ENCODE peak calls at places on chromosomes 13 and 19, in four cellular contexts. U is AG10803, Y is fibroblast of pulmonary artery, P is mammary epithelial cell. M is an unnamed sample.

GRCh38 chr13:83666126-83666525 is 216.1 kb downstream of the SLITRK1 start:
- DNase-seq in U (peak; percentile 37), Y (no peak), P (no peak), M (peak; percentile 43)

GRCh38 chr13:44648392-44649117 is 72.4 kb upstream of the TSC22D1 start:
- DNase-seq in U (peak; percentile 29), Y (peak; percentile 31), P (peak; percentile 37), M (no peak)

GRCh38 chr19:1264801-1265610 is 4.1 kb upstream of the CIRBP start:
- DNase-seq in U (peak; percentile 90), Y (peak; percentile 85), P (peak; percentile 84), M (peak; percentile 84)

GRCh38 chr19:13289295-13289694 is 139.1 kb downstream of the IER2 start:
- DNase-seq in U (no peak), Y (no peak), P (no peak), M (no peak)

GRCh38 chr13:112648966-112649690 is 40.7 kb upstream of the ATP11A start:
- DNase-seq in U (no peak), Y (no peak), P (no peak), M (no peak)

GRCh38 chr13:64850017-64850416 is 2380.1 kb downstream of the PCDH9 start:
- DNase-seq in U (no peak), Y (no peak), P (no peak), M (no peak)

GRCh38 chr19:3516675-3517207 is 10.6 kb downstream of the FZR1 start:
- DNase-seq in U (no peak), Y (no peak), P (no peak), M (no peak)

GRCh38 chr13:74575729-74576125 is 441.5 kb upstream of the KLF12 start:
- DNase-seq in U (peak; percentile 46), Y (peak; percentile 60), P (peak; percentile 5), M (peak; percentile 70)

GRCh38 chr19:6828698-6829633 is 56.5 kb downstream of the VAV1 start:
- DNase-seq in U (no peak), Y (no peak), P (no peak), M (no peak)

GRCh38 chr19:35704218-35704617 is at the start of gene ZBTB32:
- DNase-seq in U (peak; percentile 51), Y (peak; percentile 71), P (peak; percentile 40), M (peak; percentile 52)

GRCh38 chr13:24984134-24984533 is 111.8 kb upstream of the PABPC3 start:
- DNase-seq in U (no peak), Y (no peak), P (no peak), M (no peak)

GRCh38 chr19:31491246-31491645 is 142.0 kb upstream of the TSHZ3 start:
- DNase-seq in U (no peak), Y (no peak), P (no peak), M (no peak)

GRCh38 chr19:49331616-49332055 is 3.6 kb upstream of the CD37 start:
- DNase-seq in U (peak; percentile 37), Y (peak; percentile 60), P (peak; percentile 51), M (peak; percentile 42)

GRCh38 chr19:2047449-2048103 is 3.5 kb downstream of the MKNK2 start:
- DNase-seq in U (peak; percentile 56), Y (no peak), P (no peak), M (no peak)

GRCh38 chr13:77353980-77354379 is 27.1 kb upstream of the MYCBP2 start:
- DNase-seq in U (no peak), Y (no peak), P (no peak), M (no peak)

GRCh38 chr19:54523403-54523802 is 20.8 kb downstream of the LAIR2 start:
- DNase-seq in U (peak; percentile 4), Y (peak; percentile 11), P (peak; percentile 44), M (no peak)

GRCh38 chr13:76903544-76904162 is 17.4 kb upstream of the KCTD12 start:
- DNase-seq in U (peak; percentile 69), Y (peak; percentile 91), P (peak; percentile 64), M (peak; percentile 77)

GRCh38 chr13:99905224-99905623 is 66.3 kb downstream of the ZIC5 start:
- DNase-seq in U (no peak), Y (no peak), P (no peak), M (no peak)

GRCh38 chr13:31913459-31913858 is 118.1 kb upstream of the FRY start:
- DNase-seq in U (peak; percentile 76), Y (no peak), P (no peak), M (peak; percentile 0)

GRCh38 chr19:33403221-33403972 is 29.9 kb downstream of the CEBPG start:
- DNase-seq in U (no peak), Y (no peak), P (no peak), M (no peak)

GRCh38 chr19:17490411-17490810 is 20.1 kb downstream of the SLC27A1 start:
- DNase-seq in U (no peak), Y (no peak), P (no peak), M (no peak)

GRCh38 chr13:114339779-114340534 is 25.7 kb downstream of the CHAMP1 start:
- DNase-seq in U (peak; percentile 66), Y (peak; percentile 54), P (peak; percentile 33), M (peak; percentile 22)

GRCh38 chr19:17977073-17977472 is 10.2 kb downstream of the KCNN1 start:
- DNase-seq in U (no peak), Y (no peak), P (no peak), M (no peak)

GRCh38 chr19:56080669-56081401 is 40.3 kb downstream of the ZNF787 start:
- DNase-seq in U (peak; percentile 82), Y (peak; percentile 87), P (peak; percentile 57), M (peak; percentile 70)
- TF ChIP-seq CTCF in U (peak; percentile 65), Y (peak; percentile 58), P (peak; percentile 65), M (peak; percentile 65)

DNA sequence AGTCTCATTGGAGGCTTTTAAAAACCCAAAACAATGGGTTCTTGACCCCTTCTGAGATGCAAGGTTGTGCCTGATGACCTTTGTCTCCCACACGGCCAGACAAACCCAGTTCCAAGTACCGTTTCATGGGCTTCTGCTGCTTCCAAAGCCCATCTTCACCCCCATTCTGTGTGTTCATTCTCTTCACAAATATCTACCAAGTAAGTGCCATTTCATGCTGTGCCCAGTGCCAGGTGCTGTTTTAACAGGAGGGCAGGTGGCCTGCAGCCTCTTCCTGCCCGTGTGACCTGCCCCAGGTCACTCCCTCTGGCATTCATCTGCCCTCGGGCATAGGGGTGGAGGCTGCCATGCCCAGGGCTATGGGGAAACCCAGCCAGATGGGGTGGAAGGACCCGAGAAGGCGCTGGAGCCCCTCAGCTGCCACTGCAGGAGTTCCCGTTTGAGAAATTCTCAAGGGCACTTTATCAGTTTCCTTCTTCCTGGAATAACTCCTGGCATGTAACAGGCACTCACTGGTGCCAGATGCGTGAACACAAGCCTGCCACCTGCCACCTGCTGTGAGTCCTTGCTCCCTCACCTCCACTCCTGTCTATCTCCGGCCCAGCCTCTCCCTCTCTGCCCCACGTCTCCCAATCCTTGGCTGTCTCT is 12.5 kb downstream of the CAPN12 start:
- DNase-seq in U (no peak), Y (no peak), P (no peak), M (no peak)
- H3K4me3 ChIP-seq in U (no peak overlapping the region), Y (no peak overlapping the region), P (no peak overlapping the region), M (no peak overlapping the region)

GRCh38 chr19:10828981-10829821 is 6.8 kb downstream of the TMED1 start:
- DNase-seq in U (no peak), Y (no peak), P (no peak), M (no peak)
- TF ChIP-seq CTCF in U (no peak), Y (peak; percentile 7), P (no peak), M (peak; percentile 12)

GRCh38 chr19:14979136-14979497 is 547 bp downstream of the SLC1A6 start:
- DNase-seq in U (no peak), Y (no peak), P (no peak), M (no peak)
- H3K4me3 ChIP-seq in U (no peak overlapping the region), Y (no peak overlapping the region), P (peak overlapping the region; percentile 48), M (no peak overlapping the region)

DNA sequence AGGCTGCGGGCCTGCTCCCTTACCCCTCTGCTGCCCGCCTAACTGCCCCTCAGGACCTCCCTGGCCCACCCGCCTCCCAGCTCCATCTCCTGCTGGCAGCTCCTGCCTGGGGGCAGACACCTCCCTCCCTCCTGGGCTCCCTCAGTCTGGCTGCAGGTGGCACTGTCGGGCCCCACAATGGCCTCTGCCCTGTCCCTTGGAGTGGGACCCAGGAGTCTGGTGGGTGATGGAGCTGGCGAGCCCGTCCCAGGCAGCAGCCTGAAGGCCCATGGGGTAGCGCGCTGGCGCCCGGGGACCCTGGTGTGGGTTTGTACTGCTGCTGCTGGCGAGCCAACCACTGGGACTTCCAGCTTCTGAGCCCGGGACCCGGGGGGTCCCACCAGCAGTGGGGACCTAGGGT is 83.6 kb downstream of the KDM4B start:
- DNase-seq in U (no peak), Y (no peak), P (no peak), M (no peak)
- TF ChIP-seq CTCF in U (no peak), Y (no peak), P (no peak), M (peak; percentile 30)

GRCh38 chr19:46648070-46648960 is 12.3 kb upstream of the GNG8 start:
- DNase-seq in U (no peak), Y (no peak), P (no peak), M (no peak)
- H3K4me3 ChIP-seq in U (no peak overlapping the region), Y (no peak overlapping the region), P (no peak overlapping the region), M (no peak overlapping the region)

DNA sequence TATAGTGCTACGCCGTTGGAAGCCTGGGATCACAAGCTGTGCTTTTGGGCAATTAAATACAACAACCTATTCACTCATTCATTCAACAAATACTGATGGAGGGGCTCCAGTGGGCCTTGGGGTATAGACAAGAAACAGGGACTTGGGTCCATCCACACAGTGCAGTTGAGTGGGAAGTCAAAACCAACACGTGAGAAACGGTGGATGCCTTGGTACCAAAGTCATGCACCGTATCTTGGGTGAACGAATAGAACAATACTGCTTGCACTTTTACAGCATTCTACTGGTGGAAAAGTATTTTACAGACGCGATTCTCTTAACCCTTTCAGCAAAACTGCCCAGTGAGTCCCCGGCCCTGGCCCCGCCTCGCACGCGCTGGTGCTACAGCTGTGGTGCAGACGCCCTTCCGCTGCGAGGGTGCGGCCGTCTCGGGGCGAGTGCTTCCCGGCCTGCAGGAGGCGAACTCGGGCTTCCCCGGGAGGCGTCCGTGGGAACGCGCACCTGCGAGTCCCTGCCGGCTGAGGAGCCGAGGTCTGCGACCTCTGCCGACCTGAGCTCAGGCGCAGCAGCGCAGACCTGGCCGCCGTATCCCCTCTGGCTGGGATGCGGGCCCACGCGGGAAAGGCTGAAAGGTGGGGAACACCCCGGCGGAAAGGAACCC is 8.3 kb downstream of the TNFRSF19 start:
- DNase-seq in U (peak; percentile 73), Y (peak; percentile 71), P (peak; percentile 70), M (peak; percentile 77)
- TF ChIP-seq CTCF in U (peak; percentile 66), Y (peak; percentile 64), P (peak; percentile 86), M (peak; percentile 83)